ENCODE peak calls at places on chromosomes 2 and 18, in six cellular contexts. A is GM23338, R is tibial artery, C is epithelial cell of esophagus, G is breast epithelium, H is endodermal cell. B is an unnamed sample.

GRCh38 chr2:189762551-189763298 is at the start of gene OSGEPL1:
- DNase-seq in A (peak), R (peak), C (peak), G (peak), H (peak), B (peak)

GRCh38 chr2:54274781-54275242 is 18.8 kb upstream of the TSPYL6 start:
- DNase-seq in A (no peak), R (no peak), C (peak), G (no peak), H (no peak), B (no peak)

GRCh38 chr2:222609391-222609790 is 46.5 kb downstream of the FARSB start:
- DNase-seq in A (no peak), R (no peak), C (no peak), G (no peak), H (no peak), B (no peak)

GRCh38 chr2:222892321-222892720 is 31.5 kb downstream of the ACSL3 start:
- DNase-seq in A (no peak), R (no peak), C (peak), G (no peak), H (no peak), B (no peak)

GRCh38 chr18:36279001-36279400 is 18.5 kb upstream of the FHOD3 start:
- DNase-seq in A (no peak), R (no peak), C (no peak), G (no peak), H (no peak), B (no peak)

GRCh38 chr2:24924732-24925131 is 4.7 kb upstream of the ADCY3 start:
- DNase-seq in A (no peak), R (no peak), C (no peak), G (no peak), H (no peak), B (no peak)

GRCh38 chr2:26922638-26923466 is 47.6 kb upstream of the MAPRE3 start:
- DNase-seq in A (peak), R (peak), C (peak), G (no peak), H (peak), B (no peak)

GRCh38 chr18:74380916-74381315 is 65.3 kb downstream of the C18orf63 start:
- DNase-seq in A (no peak), R (no peak), C (no peak), G (no peak), H (no peak), B (peak)

GRCh38 chr2:223537669-223538601 is 64.2 kb downstream of the SCG2 start:
- DNase-seq in A (no peak), R (no peak), C (peak), G (no peak), H (peak), B (no peak)

GRCh38 chr2:180653481-180653880 is 326.9 kb upstream of the UBE2E3 start:
- DNase-seq in A (no peak), R (no peak), C (no peak), G (no peak), H (no peak), B (no peak)

GRCh38 chr2:180657054-180657453 is 323.4 kb upstream of the UBE2E3 start:
- DNase-seq in A (no peak), R (no peak), C (peak), G (no peak), H (no peak), B (no peak)

GRCh38 chr2:180655393-180655792 is 325.0 kb upstream of the UBE2E3 start:
- DNase-seq in A (no peak), R (no peak), C (peak), G (no peak), H (no peak), B (no peak)

GRCh38 chr2:180656455-180656847 is 324.0 kb upstream of the UBE2E3 start:
- DNase-seq in A (no peak), R (no peak), C (peak), G (no peak), H (peak), B (no peak)

DNA sequence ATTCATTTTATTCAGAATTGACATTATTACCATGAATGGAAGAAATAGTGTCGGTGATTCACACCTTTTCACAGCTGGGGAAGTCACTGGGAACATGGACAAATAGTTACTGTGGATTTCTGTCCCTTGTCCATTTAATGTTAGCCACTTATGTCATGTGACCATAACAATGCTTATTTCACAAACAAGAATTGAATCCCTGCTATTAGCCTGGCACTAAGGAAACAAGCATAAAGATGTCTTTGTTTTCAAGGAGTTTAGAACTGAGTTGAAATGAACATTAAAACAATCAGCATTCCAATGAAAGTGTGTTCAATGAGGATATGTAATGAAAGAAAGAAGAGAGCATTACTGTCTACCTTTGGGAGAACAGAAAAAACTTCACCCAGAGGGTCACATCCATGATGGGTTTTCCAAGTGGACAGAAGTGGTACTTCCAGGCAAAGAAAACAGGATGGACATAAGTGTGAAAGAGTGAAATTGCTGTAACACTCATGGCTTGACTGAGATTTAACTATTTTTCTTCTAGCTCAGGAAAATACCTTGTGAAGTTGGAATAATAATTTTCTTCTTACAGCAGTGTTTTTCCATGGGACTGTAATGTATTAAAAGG is 324.5 kb upstream of the UBE2E3 start:
- DNase-seq in A (peak), R (no peak), C (no peak), G (no peak), H (no peak), B (no peak)
- TF ChIP-seq CTCF in A (no peak), R (no peak), C (no peak), G (no peak), H (peak), B (peak)

GRCh38 chr2:142981069-142981378 is 103.6 kb downstream of the KYNU start:
- DNase-seq in A (no peak), R (no peak), C (no peak), G (no peak), H (no peak), B (no peak)
- TF ChIP-seq CTCF in A (no peak), R (no peak), C (no peak), G (no peak), H (peak), B (no peak)

GRCh38 chr2:100964706-100965269 is 37.3 kb upstream of the RPL31 start:
- DNase-seq in A (no peak), R (peak), C (no peak), G (no peak), H (no peak), B (no peak)

GRCh38 chr2:100969998-100970397 is 32.1 kb upstream of the RPL31 start:
- DNase-seq in A (no peak), R (no peak), C (no peak), G (no peak), H (no peak), B (no peak)

GRCh38 chr2:100965596-100965995 is 36.5 kb upstream of the RPL31 start:
- DNase-seq in A (no peak), R (peak), C (no peak), G (no peak), H (no peak), B (no peak)

GRCh38 chr2:100968146-100969145 is 33.6 kb upstream of the RPL31 start:
- DNase-seq in A (no peak), R (peak), C (no peak), G (no peak), H (no peak), B (no peak)

GRCh38 chr2:100967716-100968115 is 34.4 kb upstream of the RPL31 start:
- DNase-seq in A (no peak), R (peak), C (no peak), G (no peak), H (no peak), B (no peak)
- TF ChIP-seq CTCF in A (no peak), R (no peak), C (no peak), G (no peak), H (no peak), B (no peak)

DNA sequence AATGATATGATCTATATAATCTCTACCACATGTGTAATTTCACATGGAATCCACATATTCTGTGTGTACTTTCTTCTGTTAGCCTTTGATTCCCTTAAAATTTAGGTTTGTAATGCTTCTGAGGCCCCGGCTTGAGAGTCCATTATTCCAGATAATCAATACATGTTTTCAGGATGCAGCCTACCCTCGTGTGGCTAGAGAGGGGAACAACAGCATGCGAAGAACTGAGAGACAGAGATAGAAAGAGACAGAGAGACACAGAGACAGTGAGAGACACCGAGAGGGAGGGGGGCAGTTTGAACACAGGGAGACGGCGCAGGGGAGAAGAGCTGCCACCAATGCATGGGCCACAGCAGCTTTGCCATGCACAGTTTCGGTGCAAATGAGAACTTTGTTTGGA is 185.4 kb downstream of the SNTG2 start:
- DNase-seq in A (peak), R (no peak), C (no peak), G (no peak), H (peak), B (no peak)
- TF ChIP-seq CTCF in A (peak), R (no peak), C (no peak), G (no peak), H (peak), B (peak)

GRCh38 chr2:238274152-238274865 is 14.1 kb downstream of the PER2 start:
- DNase-seq in A (no peak), R (no peak), C (no peak), G (no peak), H (no peak), B (no peak)

GRCh38 chr2:238280083-238280816 is 8.2 kb downstream of the PER2 start:
- DNase-seq in A (no peak), R (no peak), C (no peak), G (no peak), H (no peak), B (no peak)

GRCh38 chr2:238278626-238279323 is 9.6 kb downstream of the PER2 start:
- DNase-seq in A (no peak), R (no peak), C (no peak), G (no peak), H (no peak), B (no peak)

GRCh38 chr2:238279324-238279682 is 9.1 kb downstream of the PER2 start:
- DNase-seq in A (no peak), R (no peak), C (no peak), G (no peak), H (no peak), B (no peak)

DNA sequence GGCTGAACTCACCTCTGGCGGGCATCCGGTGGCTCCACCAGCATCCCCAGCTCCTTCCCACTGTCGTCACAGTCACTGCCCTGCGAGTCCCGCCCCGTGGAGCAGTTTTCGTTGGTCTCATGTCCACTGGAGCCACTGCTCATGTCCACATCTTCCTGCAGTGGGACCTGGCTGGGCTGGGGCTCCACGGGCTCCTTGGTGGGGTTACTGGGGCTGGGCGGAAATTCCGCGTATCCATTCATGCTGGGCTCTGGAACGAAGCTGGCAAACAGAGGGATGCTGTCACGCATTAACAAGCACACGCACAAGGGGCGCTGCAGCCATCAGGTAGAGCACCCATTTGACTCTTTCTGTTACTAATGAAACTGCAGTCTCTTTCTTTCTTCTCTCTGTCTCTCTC is 10.7 kb downstream of the PER2 start:
- DNase-seq in A (peak), R (no peak), C (no peak), G (no peak), H (peak), B (no peak)
- TF ChIP-seq CTCF in A (peak), R (no peak), C (no peak), G (no peak), H (peak), B (no peak)

GRCh38 chr18:9055185-9055584 is 47.3 kb upstream of the NDUFV2 start:
- DNase-seq in A (no peak), R (no peak), C (peak), G (no peak), H (no peak), B (no peak)
- TF ChIP-seq CTCF in A (no peak), R (peak), C (peak), G (no peak), H (no peak), B (peak)

DNA sequence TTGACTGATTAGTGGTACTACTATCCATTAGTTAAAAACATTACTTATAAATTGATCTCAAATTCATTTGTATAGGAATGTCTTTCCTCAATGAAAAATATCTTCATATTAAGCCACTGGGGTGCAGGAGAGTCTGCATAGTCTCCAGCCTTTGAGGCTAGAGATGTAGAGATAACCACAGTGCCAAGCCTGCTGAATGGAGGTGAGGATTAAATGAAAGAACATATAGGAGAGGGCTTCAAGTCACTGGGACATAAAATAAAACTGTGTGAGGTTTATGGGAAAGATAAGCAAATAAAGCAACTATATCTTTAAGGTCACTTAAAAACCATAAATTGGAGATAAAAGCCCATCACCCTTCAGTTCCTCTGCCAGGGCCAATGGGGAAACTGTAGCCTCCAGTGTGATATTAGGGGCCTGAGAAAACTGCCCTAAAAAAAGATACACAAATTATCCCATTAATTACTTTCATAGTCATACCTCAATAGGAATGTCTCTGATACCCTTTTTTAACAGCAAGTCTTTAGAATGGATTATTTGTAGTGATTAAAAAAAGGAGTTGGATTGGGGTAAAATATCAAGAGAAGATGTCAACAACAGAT is 27.6 kb downstream of the GALNT3 start:
- DNase-seq in A (no peak), R (no peak), C (no peak), G (no peak), H (no peak), B (no peak)
- TF ChIP-seq CTCF in A (no peak), R (no peak), C (no peak), G (no peak), H (no peak), B (no peak)

GRCh38 chr18:26051845-26052244 is 38.6 kb downstream of the SS18 start:
- DNase-seq in A (no peak), R (no peak), C (no peak), G (no peak), H (no peak), B (no peak)
- TF ChIP-seq CTCF in A (no peak), R (no peak), C (no peak), G (no peak), H (no peak), B (no peak)

GRCh38 chr2:145431181-145431951 is 911.4 kb upstream of the ZEB2 start:
- DNase-seq in A (peak), R (no peak), C (peak), G (no peak), H (peak), B (no peak)
- TF ChIP-seq CTCF in A (peak), R (no peak), C (peak), G (no peak), H (peak), B (peak)

GRCh38 chr2:127526940-127527804 is 883 bp upstream of the IWS1 start:
- DNase-seq in A (peak), R (no peak), C (peak), G (no peak), H (peak), B (no peak)
- TF ChIP-seq CTCF in A (no peak), R (no peak), C (peak), G (no peak), H (no peak), B (peak)